ENCODE peak calls at places on chromosomes 1 and 21, in nine cellular contexts. D is HCT116; O is WERI-Rb-1; E is H9; V is cardiac muscle cell; I is brain microvascular endothelial cell; W is CD4-positive, alpha-beta T cell; X is Calu3; Q is fibroblast of lung. Z is an unnamed sample.
A peak's percentile ranks its signal among the peaks of the same experiment; 100 is the strongest.

GRCh38 chr1:86381223-86381622 is 14.9 kb downstream of the ODF2L start:
- DNase-seq in E (no peak), X (no peak), O (no peak), Q (no peak), V (no peak), W (no peak), I (no peak), D (no peak), Z (no peak)

GRCh38 chr21:36015096-36015495 is 45.2 kb downstream of the SETD4 start:
- DNase-seq in W (no peak), Q (no peak), X (no peak), I (no peak), V (no peak), O (no peak), D (no peak), E (no peak), Z (no peak)

GRCh38 chr1:20070357-20070756 is 363 bp downstream of the PLA2G5 start:
- DNase-seq in D (no peak), O (no peak), E (no peak), X (no peak), Q (no peak), I (no peak), W (no peak), V (no peak), Z (no peak)

GRCh38 chr1:95957748-95958147 is 723.7 kb downstream of the RWDD3 start:
- DNase-seq in V (no peak), O (no peak), E (no peak), Q (peak; percentile 44), D (no peak), I (no peak), X (no peak), W (no peak), Z (no peak)

GRCh38 chr1:226674892-226675719 is 64.0 kb downstream of the ITPKB start:
- DNase-seq in V (no peak), Q (no peak), D (no peak), W (peak; percentile 69), I (no peak), O (no peak), E (no peak), X (no peak), Z (peak; percentile 95)

GRCh38 chr1:32761253-32761877 is 55.8 kb downstream of the YARS1 start:
- DNase-seq in I (peak; percentile 84), V (no peak), D (peak; percentile 66), W (no peak), O (no peak), E (peak; percentile 82), Q (peak; percentile 89), X (peak; percentile 90), Z (no peak)

GRCh38 chr1:175390522-175391247 is 198.1 kb upstream of the KIAA0040 start:
- DNase-seq in X (no peak), Q (no peak), O (no peak), V (no peak), E (no peak), W (no peak), D (no peak), I (no peak), Z (no peak)

GRCh38 chr1:96843196-96843595 is 121.6 kb downstream of the PTBP2 start:
- DNase-seq in V (no peak), Q (peak; percentile 38), I (peak; percentile 9), W (no peak), X (no peak), O (no peak), D (no peak), E (no peak), Z (peak; percentile 10)

GRCh38 chr1:11458811-11459275 is 20.1 kb upstream of the DISP3 start:
- DNase-seq in W (no peak), I (no peak), D (no peak), V (no peak), E (no peak), O (no peak), Q (no peak), X (no peak), Z (no peak)

GRCh38 chr1:63916485-63917360 is 142.9 kb downstream of the ROR1 start:
- DNase-seq in W (no peak), Q (no peak), E (no peak), X (peak; percentile 54), O (no peak), V (no peak), D (no peak), I (no peak), Z (no peak)

GRCh38 chr1:81832573-81832972 is 31.8 kb downstream of the ADGRL2 start:
- DNase-seq in O (no peak), W (no peak), X (no peak), V (no peak), D (no peak), E (no peak), Q (peak; percentile 87), I (peak; percentile 81), Z (no peak)

GRCh38 chr1:26072305-26072704 is 4.9 kb upstream of the TRIM63 start:
- DNase-seq in X (peak; percentile 6), I (no peak), O (no peak), Q (no peak), W (no peak), D (no peak), V (no peak), E (no peak), Z (no peak)

GRCh38 chr1:8814870-8815269 is 2.6 kb downstream of the RERE start:
- DNase-seq in Q (no peak), W (no peak), X (peak; percentile 7), E (no peak), D (no peak), O (peak; percentile 54), V (peak; percentile 48), I (no peak), Z (no peak)

GRCh38 chr1:77313491-77313890 is 31.7 kb downstream of the AK5 start:
- DNase-seq in X (peak; percentile 56), W (no peak), O (peak; percentile 33), E (peak; percentile 76), D (peak; percentile 33), I (no peak), V (peak; percentile 17), Q (peak; percentile 1), Z (peak; percentile 14)

GRCh38 chr1:40140211-40140709 is 20.9 kb upstream of the RLF start:
- DNase-seq in W (no peak), E (no peak), O (no peak), Q (peak; percentile 47), V (no peak), D (no peak), I (peak; percentile 3), X (peak; percentile 51), Z (no peak)

GRCh38 chr1:209248649-209249279 is 334.8 kb upstream of the CAMK1G start:
- DNase-seq in O (peak; percentile 55), E (peak; percentile 57), Q (peak; percentile 42), X (peak; percentile 79), D (peak; percentile 59), I (peak; percentile 73), V (peak; percentile 72), W (peak; percentile 8), Z (peak; percentile 43)

GRCh38 chr1:23436520-23437354 is 12.2 kb upstream of the TCEA3 start:
- DNase-seq in V (no peak), W (no peak), I (no peak), X (no peak), Q (no peak), E (peak; percentile 98), O (peak; percentile 65), D (no peak), Z (no peak)

GRCh38 chr1:23431431-23431830 is 6.9 kb upstream of the TCEA3 start:
- DNase-seq in O (no peak), E (no peak), Q (no peak), X (no peak), I (no peak), W (no peak), D (no peak), V (no peak), Z (no peak)

GRCh38 chr1:23433122-23433521 is 8.6 kb upstream of the TCEA3 start:
- DNase-seq in V (no peak), E (no peak), I (no peak), W (no peak), O (no peak), Q (no peak), X (no peak), D (no peak), Z (no peak)

GRCh38 chr1:23437355-23437664 is 12.8 kb upstream of the TCEA3 start:
- DNase-seq in I (no peak), V (no peak), Q (no peak), D (no peak), W (no peak), E (peak; percentile 34), O (no peak), X (no peak), Z (no peak)

DNA sequence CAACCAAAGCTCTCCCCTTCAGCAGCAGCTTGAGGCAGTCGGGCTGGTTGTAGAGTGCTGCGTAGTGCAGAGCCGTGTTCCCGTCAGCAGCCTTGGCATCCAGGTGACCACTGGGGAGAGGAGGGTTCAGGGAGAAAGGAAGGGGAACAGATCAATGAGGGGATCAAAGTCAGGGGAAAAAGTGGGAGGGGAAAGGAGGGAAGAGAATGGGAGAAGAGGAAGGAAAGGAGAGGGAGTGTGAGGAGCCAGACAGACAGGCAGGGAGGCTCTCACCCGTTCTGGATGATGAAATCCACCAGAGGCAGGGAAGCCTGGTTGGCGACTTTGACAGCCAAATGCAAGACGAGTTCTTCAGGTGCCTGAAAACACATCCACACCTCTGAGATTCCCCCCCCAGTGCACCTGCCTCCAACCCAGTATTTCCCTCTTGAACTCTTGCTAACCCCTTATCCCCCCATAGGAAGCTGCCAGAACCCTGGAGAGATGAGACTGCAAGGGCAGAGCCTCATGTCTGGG is 9.8 kb upstream of the TCEA3 start:
- DNase-seq in X (no peak), D (no peak), V (no peak), E (no peak), W (no peak), O (no peak), Q (no peak), I (no peak), Z (no peak)
- TF ChIP-seq CTCF in X (no peak), D (no peak), V (no peak), E (no peak), W (no peak), O (no peak), Q (no peak), I (no peak), Z (no peak)

GRCh38 chr1:3293563-3294080 is 160.8 kb upstream of the ARHGEF16 start:
- DNase-seq in E (no peak), I (no peak), O (no peak), V (no peak), Q (no peak), X (no peak), D (no peak), W (no peak), Z (no peak)
- TF ChIP-seq CTCF in E (no peak), I (peak; percentile 10), O (no peak), V (no peak), Q (no peak), X (no peak), D (no peak), W (no peak), Z (no peak)

GRCh38 chr21:42239973-42240372 is 21.0 kb downstream of the ABCG1 start:
- DNase-seq in I (no peak), X (no peak), W (no peak), V (no peak), E (no peak), Q (no peak), O (no peak), D (no peak), Z (no peak)
- TF ChIP-seq CTCF in I (peak; percentile 8), X (no peak), W (no peak), V (no peak), E (peak; percentile 41), Q (no peak), O (peak; percentile 13), D (peak; percentile 33), Z (no peak)

DNA sequence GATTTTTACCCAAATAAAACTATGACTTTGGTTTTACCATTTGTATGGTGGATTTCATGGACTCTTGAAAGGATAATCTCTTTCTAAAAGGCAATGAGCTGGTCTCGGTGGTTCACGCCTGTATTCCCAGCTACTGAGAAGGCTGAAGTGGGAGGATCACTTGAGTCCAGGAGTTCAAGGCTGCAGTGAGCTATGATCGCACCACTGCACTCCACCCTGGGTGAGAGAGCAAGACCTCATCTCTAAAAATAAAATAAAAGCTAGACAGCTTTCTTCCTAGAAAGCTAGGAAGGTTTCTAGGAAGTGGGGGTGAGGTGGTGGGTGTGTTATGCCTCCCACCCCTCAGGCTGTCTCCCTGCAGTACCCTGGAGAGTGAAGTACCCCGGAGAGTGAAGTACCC is 54.0 kb upstream of the L1TD1 start:
- DNase-seq in O (no peak), V (no peak), E (no peak), I (no peak), W (no peak), X (no peak), Q (no peak), D (no peak), Z (no peak)
- TF ChIP-seq CTCF in O (no peak), V (no peak), E (no peak), I (no peak), W (no peak), X (no peak), Q (no peak), D (no peak), Z (no peak)